ENCODE peak calls at places on chromosomes 12 and 14, in nine cellular contexts. E is left ventricle myocardium inferior, G is upper lobe of right lung, P is heart right ventricle, Q is neural progenitor cell, K is body of pancreas, B is A549, V is neuronal stem cell, R is GM23248. U is an unnamed sample.

GRCh38 chr12:644818-645552 is 18.3 kb downstream of the NINJ2 start:
- DNase-seq in E (no peak), G (no peak), P (no peak), Q (no peak), K (no peak), B (no peak), V (no peak), R (peak; percentile 48), U (no peak)

GRCh38 chr12:127191124-127191523 is 1075.8 kb upstream of the TMEM132C start:
- DNase-seq in E (no peak), G (no peak), P (no peak), Q (no peak), K (no peak), B (no peak), V (no peak), R (peak; percentile 84), U (peak; percentile 17)

GRCh38 chr12:105476616-105477015 is 146.1 kb downstream of the C12orf75 start:
- DNase-seq in E (no peak), G (no peak), P (no peak), Q (no peak), K (no peak), B (no peak), V (no peak), R (no peak), U (no peak)

GRCh38 chr12:46788247-46788887 is 37.4 kb downstream of the SLC38A4 start:
- DNase-seq in E (no peak), G (no peak), P (no peak), Q (no peak), K (no peak), B (no peak), V (no peak), R (no peak), U (no peak)

GRCh38 chr12:110005319-110005973 is 6.2 kb downstream of the ANKRD13A start:
- DNase-seq in E (no peak), G (no peak), P (no peak), Q (no peak), K (no peak), B (no peak), V (no peak), R (no peak), U (no peak)

GRCh38 chr12:89676935-89677334 is 31.7 kb downstream of the ATP2B1 start:
- DNase-seq in E (no peak), G (no peak), P (no peak), Q (no peak), K (no peak), B (no peak), V (no peak), R (no peak), U (no peak)

GRCh38 chr14:53845813-53846693 is 110.6 kb downstream of the BMP4 start:
- DNase-seq in E (no peak), G (no peak), P (no peak), Q (no peak), K (no peak), B (peak; percentile 72), V (no peak), R (no peak), U (no peak)

GRCh38 chr14:73245401-73246325 is 8.4 kb downstream of the PAPLN start:
- DNase-seq in E (peak; percentile 68), G (peak; percentile 88), P (peak; percentile 74), Q (peak; percentile 40), K (no peak), B (no peak), V (no peak), R (no peak), U (no peak)

GRCh38 chr12:57516617-57517153 is 3.6 kb downstream of the DDIT3 start:
- DNase-seq in E (no peak), G (no peak), P (no peak), Q (no peak), K (no peak), B (no peak), V (no peak), R (peak; percentile 27), U (no peak)

GRCh38 chr12:84842406-84843013 is 70.1 kb downstream of the SLC6A15 start:
- DNase-seq in E (no peak), G (no peak), P (no peak), Q (peak; percentile 39), K (no peak), B (peak; percentile 51), V (peak; percentile 20), R (peak; percentile 74), U (no peak)

GRCh38 chr12:108214486-108214885 is 85.4 kb downstream of the WSCD2 start:
- DNase-seq in E (peak; percentile 24), G (no peak), P (peak; percentile 33), Q (peak; percentile 86), K (peak; percentile 16), B (no peak), V (peak; percentile 70), R (peak; percentile 58), U (no peak)

GRCh38 chr14:80047761-80048160 is 163.5 kb downstream of the DIO2 start:
- DNase-seq in E (no peak), G (no peak), P (no peak), Q (no peak), K (no peak), B (no peak), V (no peak), R (no peak), U (no peak)

GRCh38 chr12:93819048-93819491 is 141.9 kb downstream of the CRADD start:
- DNase-seq in E (peak; percentile 55), G (no peak), P (peak; percentile 39), Q (no peak), K (no peak), B (no peak), V (no peak), R (peak; percentile 95), U (no peak)

GRCh38 chr12:50514526-50515276 is 9.9 kb downstream of the DIP2B start:
- DNase-seq in E (no peak), G (no peak), P (no peak), Q (no peak), K (no peak), B (no peak), V (no peak), R (no peak), U (no peak)
- H3K4me1 ChIP-seq in E (peaks cover 54% of the 10 kb centered on the region), G (peaks cover 45% of the 10 kb centered on the region), P (peaks cover 80% of the 10 kb centered on the region), Q (no peaks in the 10 kb centered on the region), K (peaks cover 43% of the 10 kb centered on the region), B (peaks cover 16% of the 10 kb centered on the region), V (peaks cover 2% of the 10 kb centered on the region), R (peaks cover 9% of the 10 kb centered on the region), U (peaks cover 18% of the 10 kb centered on the region)

GRCh38 chr12:30016656-30017055 is 232.9 kb upstream of the TMTC1 start:
- DNase-seq in E (no peak), G (no peak), P (no peak), Q (no peak), K (no peak), B (no peak), V (no peak), R (no peak), U (no peak)
- H3K4me1 ChIP-seq in E (no peaks in the 10 kb centered on the region), G (no peaks in the 10 kb centered on the region), P (no peaks in the 10 kb centered on the region), Q (no peaks in the 10 kb centered on the region), K (peaks cover 6% of the 10 kb centered on the region), B (no peaks in the 10 kb centered on the region), V (peaks cover 8% of the 10 kb centered on the region), R (no peaks in the 10 kb centered on the region), U (no peaks in the 10 kb centered on the region)

GRCh38 chr14:24290746-24291145 is 8.8 kb downstream of the DHRS1 start:
- DNase-seq in E (no peak), G (no peak), P (no peak), Q (no peak), K (no peak), B (no peak), V (no peak), R (no peak), U (no peak)

GRCh38 chr14:24291446-24292117 is 8.0 kb downstream of the DHRS1 start:
- DNase-seq in E (no peak), G (no peak), P (no peak), Q (no peak), K (no peak), B (no peak), V (no peak), R (no peak), U (no peak)

GRCh38 chr14:24292118-24292807 is 7.3 kb downstream of the DHRS1 start:
- DNase-seq in E (no peak), G (no peak), P (no peak), Q (no peak), K (no peak), B (no peak), V (no peak), R (no peak), U (no peak)

GRCh38 chr14:24286996-24287395 is 12.6 kb downstream of the DHRS1 start:
- DNase-seq in E (no peak), G (no peak), P (no peak), Q (no peak), K (no peak), B (no peak), V (no peak), R (no peak), U (no peak)

DNA sequence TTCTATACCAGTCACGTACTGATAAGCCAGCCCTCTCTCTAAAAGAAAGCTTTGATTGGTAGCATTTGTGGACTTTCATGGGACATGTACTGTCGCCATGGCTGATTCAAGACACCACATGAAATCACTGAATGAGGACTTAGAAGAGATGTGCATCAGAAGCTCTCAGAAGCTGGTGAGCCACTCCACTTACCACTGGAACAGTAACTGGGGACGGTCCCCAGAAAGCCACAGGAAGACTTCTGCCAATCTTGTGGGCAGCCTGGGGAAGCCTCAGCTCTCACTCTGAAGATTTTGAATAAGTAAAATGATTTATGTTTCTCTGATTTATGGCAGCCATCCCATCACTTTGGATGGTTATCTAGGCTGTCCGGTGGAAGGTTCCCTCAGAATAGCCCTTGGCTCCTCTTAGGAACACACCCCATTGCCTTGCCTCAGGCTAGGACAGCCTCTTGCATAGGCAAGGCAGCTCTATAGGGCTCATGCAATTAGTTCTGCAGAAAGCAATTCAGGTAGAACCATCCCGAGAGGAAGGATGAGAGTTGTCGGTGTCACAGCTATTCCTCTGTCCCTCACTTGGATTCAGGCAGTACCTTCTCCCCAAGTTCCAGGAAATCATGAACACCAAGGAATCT is 9.8 kb downstream of the DHRS1 start:
- DNase-seq in E (no peak), G (no peak), P (no peak), Q (no peak), K (no peak), B (no peak), V (no peak), R (no peak), U (no peak)
- H3K4me1 ChIP-seq in E (no peaks in the 10 kb centered on the region), G (no peaks in the 10 kb centered on the region), P (no peaks in the 10 kb centered on the region), Q (no peaks in the 10 kb centered on the region), K (no peaks in the 10 kb centered on the region), B (no peaks in the 10 kb centered on the region), V (peaks cover 2% of the 10 kb centered on the region), R (no peaks in the 10 kb centered on the region), U (peaks cover 7% of the 10 kb centered on the region)

DNA sequence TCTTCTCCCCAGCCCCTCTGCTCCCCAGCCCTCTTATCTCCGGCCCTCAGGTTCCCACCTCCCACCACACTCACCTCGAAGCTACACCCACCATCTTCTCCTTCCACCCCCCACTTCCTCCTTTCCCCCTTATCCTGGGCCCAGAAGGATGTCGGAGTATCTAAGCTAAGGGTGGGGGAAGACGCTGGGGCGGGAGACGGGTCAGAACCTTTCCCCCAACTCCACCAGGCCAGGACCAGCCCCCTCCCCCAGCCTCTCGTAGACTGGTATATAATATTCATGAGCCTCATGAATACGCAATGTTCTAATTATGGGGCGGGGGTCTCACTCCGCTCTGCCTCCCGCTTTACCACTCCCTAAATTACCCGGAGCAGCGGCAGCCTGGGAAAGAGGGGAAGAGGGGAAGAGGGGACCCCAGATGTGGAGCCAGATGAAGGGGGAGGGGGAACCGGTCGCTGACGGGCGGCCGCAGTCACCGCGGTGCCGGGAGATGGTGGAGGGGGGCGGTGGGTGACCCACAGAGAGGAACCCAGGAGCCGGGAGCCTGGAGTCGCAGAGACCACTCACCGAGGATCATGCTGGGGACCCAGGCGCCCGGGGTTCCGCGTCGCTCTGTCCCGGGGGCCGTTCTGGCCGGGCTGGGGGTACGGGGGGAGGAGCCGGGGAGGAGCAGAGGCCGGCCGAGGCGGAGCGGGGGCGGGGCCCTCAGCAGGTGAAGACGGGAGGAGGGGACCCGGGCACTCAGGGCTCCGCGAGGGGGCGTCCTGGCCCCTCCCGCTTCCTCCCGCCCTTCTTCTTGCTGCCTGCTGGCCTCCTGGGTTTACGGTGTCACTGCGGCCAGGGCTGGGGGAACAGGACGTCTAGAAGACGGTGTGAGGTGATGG is 6.4 kb upstream of the ZNF385A start:
- DNase-seq in E (peak; percentile 11), G (no peak), P (peak; percentile 41), Q (peak; percentile 90), K (peak; percentile 31), B (no peak), V (no peak), R (no peak), U (no peak)
- H3K4me1 ChIP-seq in E (peaks cover 16% of the 10 kb centered on the region), G (peaks cover 5% of the 10 kb centered on the region), P (peaks cover 58% of the 10 kb centered on the region), Q (peaks cover 71% of the 10 kb centered on the region), K (no peaks in the 10 kb centered on the region), B (peaks cover 10% of the 10 kb centered on the region), V (peaks cover 33% of the 10 kb centered on the region), R (no peaks in the 10 kb centered on the region), U (peaks cover 69% of the 10 kb centered on the region)